ENCODE peak calls at places on chromosomes 12 and 14, in six cellular contexts. N is HepG2, Z is H1, H is K562, X is GM12878, M is GM12892. T is an unnamed sample.

GRCh38 chr12:80941916-80942315 is 4.2 kb upstream of the LIN7A start:
- DNase-seq in N (no peak), Z (no peak), X (no peak), H (no peak), M (no peak), T (no peak)

GRCh38 chr12:16012086-16012485 is 101.0 kb downstream of the DERA start:
- DNase-seq in M (no peak), X (no peak), Z (no peak), N (no peak), H (peak), T (no peak)

GRCh38 chr12:31321565-31322228 is 4.3 kb downstream of the SINHCAF start:
- DNase-seq in Z (no peak), N (no peak), H (no peak), M (no peak), X (no peak), T (no peak)

GRCh38 chr14:53278602-53279506 is 125.7 kb upstream of the DDHD1 start:
- DNase-seq in H (no peak), X (no peak), Z (no peak), M (no peak), N (peak), T (no peak)

GRCh38 chr14:24535737-24536136 is 27.7 kb upstream of the CMA1 start:
- DNase-seq in M (no peak), Z (no peak), H (no peak), N (no peak), X (no peak), T (no peak)

GRCh38 chr14:54737132-54737711 is 165.4 kb downstream of the GCH1 start:
- DNase-seq in Z (no peak), H (peak), M (no peak), X (no peak), N (no peak), T (no peak)

GRCh38 chr12:104615048-104615561 is 158.4 kb downstream of the CHST11 start:
- DNase-seq in H (no peak), Z (no peak), N (no peak), X (no peak), M (no peak), T (no peak)

GRCh38 chr14:100783630-100784321 is 42.1 kb upstream of the MEG3 start:
- DNase-seq in Z (no peak), H (no peak), N (no peak), M (no peak), X (no peak), T (no peak)

GRCh38 chr12:68106660-68107059 is 52.9 kb downstream of the IFNG start:
- DNase-seq in Z (no peak), N (no peak), X (no peak), H (no peak), M (no peak), T (no peak)

GRCh38 chr14:101017209-101017608 is 113.7 kb upstream of the RTL1 start:
- DNase-seq in Z (peak), H (no peak), N (no peak), M (no peak), X (no peak), T (no peak)

GRCh38 chr12:88052686-88053085 is 23.5 kb upstream of the C12orf50 start:
- DNase-seq in X (no peak), M (no peak), H (peak), N (peak), Z (no peak), T (no peak)

GRCh38 chr14:22296088-22296487 is 292.9 kb downstream of the DAD1 start:
- DNase-seq in N (no peak), Z (no peak), M (no peak), X (no peak), H (no peak), T (no peak)

GRCh38 chr14:39023939-39024871 is 78.8 kb downstream of the SEC23A start:
- DNase-seq in Z (no peak), H (no peak), X (no peak), N (peak), M (no peak), T (no peak)

GRCh38 chr14:77707355-77707723 is 484 bp downstream of the ALKBH1 start:
- DNase-seq in M (peak), Z (no peak), X (no peak), N (peak), H (peak), T (peak)

GRCh38 chr14:52023518-52023917 is 34.2 kb downstream of the RTRAF start:
- DNase-seq in M (no peak), X (no peak), H (no peak), N (no peak), Z (no peak), T (no peak)

GRCh38 chr12:10974965-10975364 is 11.7 kb downstream of the TAS2R50 start:
- DNase-seq in X (no peak), N (no peak), H (no peak), Z (no peak), M (no peak), T (no peak)

GRCh38 chr12:88431245-88431644 is 149.0 kb downstream of the KITLG start:
- DNase-seq in M (no peak), X (no peak), N (no peak), Z (no peak), H (no peak), T (no peak)

GRCh38 chr14:53295372-53295771 is 142.2 kb upstream of the DDHD1 start:
- DNase-seq in X (no peak), M (no peak), H (no peak), Z (no peak), N (no peak), T (no peak)

GRCh38 chr12:1947081-1947480 is 28.6 kb upstream of the CACNA2D4 start:
- DNase-seq in H (no peak), Z (no peak), M (no peak), N (no peak), X (no peak), T (no peak)

GRCh38 chr12:123967121-123967586 is 5.5 kb downstream of the CCDC92 start:
- DNase-seq in N (no peak), X (no peak), Z (no peak), H (peak), M (no peak), T (no peak)

GRCh38 chr12:77720258-77720657 is 110.4 kb upstream of the NAV3 start:
- DNase-seq in M (no peak), N (no peak), Z (no peak), X (no peak), H (no peak), T (no peak)

GRCh38 chr12:119006749-119007148 is 25.4 kb downstream of the SRRM4 start:
- DNase-seq in H (no peak), Z (no peak), X (no peak), N (no peak), M (no peak), T (no peak)

GRCh38 chr12:77488041-77488620 is 342.6 kb upstream of the NAV3 start:
- DNase-seq in H (no peak), N (no peak), X (no peak), M (no peak), Z (no peak), T (no peak)

GRCh38 chr12:24615967-24616411 is 332.9 kb downstream of the BCAT1 start:
- DNase-seq in N (peak), Z (no peak), M (no peak), H (no peak), X (no peak), T (no peak)

GRCh38 chr14:100341301-100342031 is 18.3 kb downstream of the SLC25A47 start:
- DNase-seq in M (no peak), Z (no peak), N (no peak), X (peak), H (no peak), T (no peak)

GRCh38 chr12:121467638-121468403 is 67.9 kb downstream of the RNF34 start:
- DNase-seq in H (no peak), M (no peak), N (no peak), Z (peak), X (no peak), T (no peak)

GRCh38 chr12:70607107-70607506 is 30.1 kb downstream of the PTPRB start:
- DNase-seq in M (no peak), Z (no peak), N (no peak), X (no peak), H (no peak), T (no peak)

GRCh38 chr12:124610629-124611558 is 43.5 kb upstream of the NCOR2 start:
- DNase-seq in H (no peak), Z (no peak), M (no peak), N (no peak), X (no peak), T (no peak)

GRCh38 chr14:42090122-42090521 is 483.4 kb downstream of the LRFN5 start:
- DNase-seq in Z (no peak), N (no peak), M (no peak), H (no peak), X (no peak), T (no peak)

GRCh38 chr12:107610030-107610859 is 75.4 kb upstream of the PWP1 start:
- DNase-seq in H (peak), X (no peak), M (no peak), Z (peak), N (peak), T (no peak)

GRCh38 chr14:61280526-61281185 is 482 bp downstream of the TMEM30B start:
- DNase-seq in Z (peak), H (no peak), M (peak), N (no peak), X (no peak), T (peak)

GRCh38 chr12:117874842-117875434 is 93.9 kb downstream of the KSR2 start:
- DNase-seq in X (no peak), N (peak), H (peak), M (peak), Z (peak), T (peak)

GRCh38 chr12:75751769-75752471 is 240.5 kb upstream of the KRR1 start:
- DNase-seq in X (no peak), M (no peak), Z (no peak), N (peak), H (no peak), T (no peak)

GRCh38 chr14:63632932-63633514 is 8.6 kb downstream of the WDR89 start:
- DNase-seq in X (no peak), Z (no peak), M (peak), H (no peak), N (peak), T (peak)

GRCh38 chr12:94586589-94587259 is 63.6 kb downstream of the TMCC3 start:
- DNase-seq in N (no peak), X (no peak), M (no peak), Z (no peak), H (no peak), T (no peak)

GRCh38 chr12:49352351-49352750 is 5.7 kb downstream of the DNAJC22 start:
- DNase-seq in M (no peak), Z (no peak), N (no peak), H (no peak), X (no peak), T (no peak)

GRCh38 chr14:102690509-102691286 is 86.6 kb upstream of the TRAF3 start:
- DNase-seq in X (no peak), M (no peak), Z (no peak), N (peak), H (no peak), T (no peak)

GRCh38 chr14:104771374-104771773 is 18.4 kb downstream of the SIVA1 start:
- DNase-seq in N (no peak), X (no peak), Z (no peak), H (no peak), M (no peak), T (no peak)

GRCh38 chr14:104771918-104772706 is 19.2 kb downstream of the SIVA1 start:
- DNase-seq in M (no peak), X (no peak), N (no peak), Z (no peak), H (no peak), T (no peak)

GRCh38 chr14:104769324-104770071 is 16.6 kb downstream of the SIVA1 start:
- DNase-seq in N (no peak), X (no peak), M (no peak), Z (no peak), H (peak), T (no peak)

GRCh38 chr14:104770072-104770579 is 17.2 kb downstream of the SIVA1 start:
- DNase-seq in M (no peak), Z (no peak), N (no peak), H (no peak), X (no peak), T (no peak)

GRCh38 chr14:104770851-104771272 is 17.9 kb downstream of the SIVA1 start:
- DNase-seq in Z (no peak), H (no peak), N (no peak), X (no peak), M (no peak), T (no peak)
- TF ChIP-seq POLR2AphosphoS5 in Z (no peak), H (no peak), N (no peak), X (no peak), M (no peak), T (no peak)

GRCh38 chr12:65622056-65622455 is 202.2 kb upstream of the HMGA2 start:
- DNase-seq in N (no peak), M (no peak), H (peak), Z (no peak), X (no peak), T (no peak)
- TF ChIP-seq TAF1 in N (no peak), M (no peak), H (no peak), Z (no peak), X (no peak), T (no peak)

DNA sequence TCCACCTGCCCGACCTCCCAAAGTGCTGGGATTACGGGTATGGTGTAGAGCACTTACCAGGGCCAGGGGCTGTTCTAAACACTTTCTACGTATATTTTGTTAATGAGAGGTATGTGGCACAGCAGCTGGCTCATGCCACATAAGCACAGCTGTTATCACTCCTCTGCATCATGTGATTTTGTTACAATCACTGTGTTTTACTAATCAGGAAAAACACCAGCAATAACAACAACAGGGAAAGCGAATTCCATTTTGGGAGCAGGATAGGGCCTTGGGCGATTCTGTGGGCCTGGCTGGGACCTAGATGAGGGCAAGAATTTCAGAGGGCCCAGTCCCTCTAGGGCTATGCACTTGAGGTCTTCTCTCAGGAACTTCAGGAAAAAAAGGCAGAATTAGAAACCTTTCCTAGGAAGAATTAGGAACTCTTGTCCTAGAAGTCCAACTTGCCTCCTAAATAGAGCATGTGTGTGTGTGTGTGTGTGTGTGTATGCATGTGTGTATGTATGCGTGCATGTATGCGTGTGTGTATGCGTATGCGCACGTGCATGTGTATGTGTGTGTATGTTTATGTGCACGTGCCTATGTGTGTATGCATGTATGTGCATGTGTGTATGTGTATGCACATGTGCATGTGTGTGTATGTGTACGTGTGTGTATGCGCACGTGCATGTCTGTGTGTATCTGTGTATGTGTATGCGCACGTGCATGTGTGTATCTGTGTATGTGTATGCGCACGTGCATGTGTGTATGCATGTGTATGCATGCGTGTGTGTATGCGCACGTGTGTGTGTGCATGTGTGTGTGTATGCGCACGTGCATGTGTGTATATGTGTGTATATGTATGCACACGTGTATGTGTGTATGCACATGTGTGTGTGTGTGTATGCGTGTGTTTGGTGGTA is 41.8 kb upstream of the CORO1C start:
- DNase-seq in H (no peak), X (no peak), M (no peak), N (no peak), Z (no peak), T (no peak)
- TF ChIP-seq POLR2A in H (no peak), X (no peak), M (no peak), N (no peak), Z (no peak), T (no peak)

GRCh38 chr14:35406811-35407630 is 2.5 kb upstream of the NFKBIA start:
- DNase-seq in Z (no peak), H (peak), X (no peak), M (no peak), N (peak), T (no peak)
- TF ChIP-seq POLR2AphosphoS5 in Z (no peak), H (no peak), X (no peak), M (no peak), N (no peak), T (no peak)

GRCh38 chr14:37566811-37567371 is 28.2 kb downstream of the FOXA1 start:
- DNase-seq in H (no peak), N (no peak), Z (no peak), X (no peak), M (no peak), T (no peak)
- TF ChIP-seq TAF1 in H (no peak), N (no peak), Z (no peak), X (no peak), M (no peak), T (no peak)

GRCh38 chr12:100860611-100861010 is 66.0 kb downstream of the ANO4 start:
- DNase-seq in N (no peak), X (no peak), H (no peak), Z (no peak), M (no peak), T (no peak)
- TF ChIP-seq POLR2A in N (no peak), X (no peak), H (no peak), Z (no peak), M (no peak), T (no peak)

GRCh38 chr12:103498990-103499389 is 3.2 kb upstream of the C12orf42 start:
- DNase-seq in N (no peak), M (no peak), Z (no peak), H (no peak), X (no peak), T (no peak)

GRCh38 chr12:103495783-103496456 is at the start of gene C12orf42:
- DNase-seq in M (no peak), Z (peak), H (peak), N (no peak), X (peak), T (peak)

GRCh38 chr12:103493199-103493598 is 2.6 kb downstream of the C12orf42 start:
- DNase-seq in H (no peak), Z (no peak), M (no peak), X (no peak), N (no peak), T (no peak)

GRCh38 chr12:103494388-103494787 is 1.4 kb downstream of the C12orf42 start:
- DNase-seq in H (no peak), M (no peak), Z (no peak), N (no peak), X (no peak), T (no peak)

GRCh38 chr12:103495158-103495782 is 498 bp downstream of the C12orf42 start:
- DNase-seq in N (no peak), Z (peak), X (no peak), H (peak), M (peak), T (peak)
- TF ChIP-seq POLR2AphosphoS5 in N (no peak), Z (no peak), X (no peak), H (no peak), M (no peak), T (no peak)

GRCh38 chr14:47442206-47442605 is 233.2 kb downstream of the MDGA2 start:
- DNase-seq in M (no peak), Z (no peak), N (peak), H (no peak), X (no peak), T (no peak)

GRCh38 chr14:47435331-47435965 is 240.0 kb downstream of the MDGA2 start:
- DNase-seq in H (no peak), M (no peak), Z (no peak), X (no peak), N (no peak), T (no peak)

GRCh38 chr14:47439953-47440352 is 235.5 kb downstream of the MDGA2 start:
- DNase-seq in Z (no peak), N (no peak), M (no peak), H (no peak), X (no peak), T (no peak)

GRCh38 chr14:47438650-47439140 is 236.7 kb downstream of the MDGA2 start:
- DNase-seq in M (no peak), Z (no peak), X (no peak), H (no peak), N (no peak), T (no peak)
- TF ChIP-seq TAF1 in M (no peak), Z (no peak), X (no peak), H (no peak), N (no peak), T (no peak)

T was measured in GM12891.